ENCODE peak calls at places on chromosomes 3 and 15, in nine cellular contexts. A, D, V, U, T, F, R, Z and I are unnamed samples.

GRCh38 chr3:144394052-144394451 is 422.4 kb downstream of the DIPK2A start:
- DNase-seq in U (peak), R (no peak), D (no peak), Z (no peak), T (no peak), F (no peak), V (no peak), A (no peak), I (no peak)

GRCh38 chr3:151931171-151931570 is 57.7 kb downstream of the SUCNR1 start:
- DNase-seq in U (peak), T (no peak), F (no peak), Z (no peak), A (no peak), R (no peak), D (no peak), V (no peak), I (no peak)

GRCh38 chr3:123163146-123163545 is 38.6 kb upstream of the SEC22A start:
- DNase-seq in A (no peak), R (no peak), V (no peak), Z (no peak), D (no peak), F (no peak), U (no peak), T (no peak), I (no peak)

GRCh38 chr3:99023590-99024192 is 122.2 kb upstream of the DCBLD2 start:
- DNase-seq in R (no peak), D (peak), Z (no peak), A (no peak), U (peak), F (peak), V (peak), T (no peak), I (peak)

GRCh38 chr15:101116681-101116976 is 135.2 kb downstream of the CHSY1 start:
- DNase-seq in D (no peak), R (no peak), A (no peak), Z (no peak), V (no peak), T (no peak), U (no peak), F (no peak), I (no peak)

GRCh38 chr3:148429206-148429605 is 268.5 kb upstream of the AGTR1 start:
- DNase-seq in Z (no peak), U (no peak), R (no peak), D (no peak), T (no peak), A (no peak), F (no peak), V (no peak), I (no peak)

GRCh38 chr3:117853923-117854322 is 1144.3 kb downstream of the TUSC7 start:
- DNase-seq in F (peak), U (peak), A (no peak), T (no peak), V (no peak), Z (no peak), D (no peak), R (no peak), I (no peak)

GRCh38 chr3:111676177-111677021 is 81.3 kb upstream of the ZBED2 start:
- DNase-seq in V (no peak), Z (no peak), T (no peak), A (no peak), D (peak), R (no peak), F (peak), U (peak), I (no peak)

GRCh38 chr3:70833510-70833835 is 521.0 kb upstream of the MDFIC2 start:
- DNase-seq in A (no peak), V (no peak), R (no peak), F (no peak), D (no peak), T (no peak), Z (no peak), U (no peak), I (no peak)

GRCh38 chr3:136690611-136691010 is 61.6 kb downstream of the STAG1 start:
- DNase-seq in D (no peak), A (no peak), R (no peak), V (no peak), Z (no peak), T (no peak), F (no peak), U (no peak), I (no peak)

GRCh38 chr15:88181613-88182012 is 74.9 kb downstream of the NTRK3 start:
- DNase-seq in F (no peak), R (no peak), T (no peak), D (no peak), V (no peak), Z (no peak), U (no peak), A (no peak), I (no peak)

GRCh38 chr15:81279621-81280051 is 44.3 kb downstream of the STARD5 start:
- DNase-seq in A (no peak), D (peak), R (peak), F (no peak), U (no peak), V (no peak), T (no peak), Z (no peak), I (no peak)

GRCh38 chr3:41198526-41198925 is 779 bp upstream of the CTNNB1 start:
- DNase-seq in D (peak), F (no peak), A (peak), T (peak), V (no peak), U (no peak), Z (no peak), R (no peak), I (peak)

GRCh38 chr3:106711650-106712049 is 665.6 kb upstream of the CCDC54 start:
- DNase-seq in U (peak), A (no peak), V (no peak), D (no peak), F (no peak), T (no peak), Z (no peak), R (no peak), I (no peak)

GRCh38 chr15:40069178-40070165 is 30.5 kb upstream of the SRP14 start:
- DNase-seq in U (peak), D (peak), R (peak), Z (no peak), V (peak), T (peak), A (peak), F (peak), I (peak)

GRCh38 chr3:123349201-123349535 is 99.7 kb downstream of the ADCY5 start:
- DNase-seq in D (no peak), V (no peak), R (no peak), A (no peak), U (peak), F (no peak), Z (no peak), T (peak), I (no peak)

GRCh38 chr15:63726491-63726890 is 107.3 kb downstream of the HERC1 start:
- DNase-seq in F (no peak), V (no peak), D (no peak), U (no peak), A (no peak), Z (no peak), T (no peak), R (no peak), I (no peak)

GRCh38 chr3:5376761-5377160 is 189.3 kb downstream of the EDEM1 start:
- DNase-seq in A (no peak), F (peak), D (peak), U (no peak), T (no peak), R (no peak), V (no peak), Z (no peak), I (no peak)

GRCh38 chr3:134592806-134593205 is 58.0 kb downstream of the KY start:
- DNase-seq in R (no peak), A (no peak), V (no peak), Z (no peak), D (no peak), T (no peak), F (no peak), U (no peak), I (no peak)

GRCh38 chr3:18556503-18556902 is 131.4 kb upstream of the SATB1 start:
- DNase-seq in U (peak), R (no peak), T (no peak), D (peak), A (no peak), V (no peak), Z (peak), F (no peak), I (no peak)

GRCh38 chr3:187912007-187912406 is 166.7 kb upstream of the BCL6 start:
- DNase-seq in Z (no peak), F (no peak), V (no peak), T (no peak), A (no peak), D (no peak), U (no peak), R (no peak), I (no peak)

GRCh38 chr3:35721628-35722027 is 82.3 kb downstream of the ARPP21 start:
- DNase-seq in Z (no peak), D (no peak), U (no peak), A (no peak), T (no peak), R (no peak), V (no peak), F (no peak), I (no peak)

GRCh38 chr3:61828158-61828874 is 266.9 kb downstream of the PTPRG start:
- DNase-seq in U (no peak), F (peak), R (no peak), A (no peak), V (no peak), Z (no peak), D (no peak), T (no peak), I (no peak)

GRCh38 chr3:12286927-12287726 is 1.7 kb upstream of the PPARG start:
- DNase-seq in Z (no peak), T (no peak), U (no peak), V (peak), D (peak), A (no peak), F (no peak), R (no peak), I (no peak)